ENCODE peak calls at places on chromosomes 16 and 17, in seven cellular contexts. I is kidney, Z is tibial artery, G is PC-3, F is Peyer's patch, B is ovary, U is heart right ventricle. A is an unnamed sample.

GRCh38 chr16:55370762-55371482 is 46.9 kb downstream of the IRX6 start:
- DNase-seq in Z (peak; percentile 79), F (peak; percentile 48), I (peak; percentile 86), G (peak; percentile 22), B (peak; percentile 52), U (peak; percentile 73), A (peak; percentile 88)

GRCh38 chr16:87740441-87740840 is 25.3 kb downstream of the KLHDC4 start:
- DNase-seq in B (no peak), Z (no peak), G (no peak), I (no peak), U (no peak), F (no peak), A (no peak)

GRCh38 chr17:30095507-30096244 is 20.9 kb upstream of the NSRP1 start:
- DNase-seq in B (no peak), I (no peak), F (no peak), U (no peak), G (peak; percentile 74), Z (no peak), A (no peak)

GRCh38 chr17:68867759-68868516 is 87.3 kb downstream of the ABCA8 start:
- DNase-seq in G (no peak), I (no peak), U (no peak), Z (no peak), F (no peak), B (no peak), A (no peak)

GRCh38 chr16:1729445-1729844 is 23.4 kb downstream of the MAPK8IP3 start:
- DNase-seq in F (no peak), Z (no peak), B (no peak), I (no peak), U (no peak), G (no peak), A (no peak)

GRCh38 chr17:13182854-13183253 is 165.0 kb upstream of the ELAC2 start:
- DNase-seq in F (no peak), B (no peak), I (no peak), U (no peak), G (no peak), Z (no peak), A (no peak)

GRCh38 chr16:75254359-75254837 is 3.0 kb upstream of the BCAR1 start:
- DNase-seq in B (no peak), Z (no peak), G (peak; percentile 68), F (no peak), I (peak; percentile 73), U (peak; percentile 18), A (peak; percentile 53)

GRCh38 chr16:88347656-88348376 is 34.9 kb upstream of the ZNF469 start:
- DNase-seq in G (no peak), B (no peak), I (peak; percentile 61), Z (no peak), F (no peak), U (no peak), A (no peak)

GRCh38 chr16:84868829-84869457 is 49.2 kb downstream of the CRISPLD2 start:
- DNase-seq in B (no peak), G (no peak), I (no peak), Z (no peak), U (no peak), F (no peak), A (no peak)

GRCh38 chr17:4272213-4272975 is 8.6 kb upstream of the ANKFY1 start:
- DNase-seq in B (no peak), Z (no peak), U (no peak), G (no peak), I (no peak), F (no peak), A (no peak)

GRCh38 chr17:4270746-4271145 is 7.0 kb upstream of the ANKFY1 start:
- DNase-seq in B (no peak), F (no peak), G (no peak), Z (no peak), U (no peak), I (no peak), A (no peak)

GRCh38 chr17:4276514-4276913 is 12.7 kb upstream of the ANKFY1 start:
- DNase-seq in B (no peak), I (no peak), G (no peak), F (no peak), U (no peak), Z (no peak), A (no peak)
- H3K27ac ChIP-seq in B (no peak overlapping the region), I (no peak overlapping the region), G (no peak overlapping the region), F (no peak overlapping the region), U (no peak overlapping the region), Z (no peak overlapping the region), A (no peak overlapping the region)

GRCh38 chr16:4846503-4846900 is 586 bp downstream of the GLYR1 start:
- DNase-seq in I (peak; percentile 91), B (no peak), G (peak; percentile 18), Z (peak; percentile 51), F (peak; percentile 72), U (peak; percentile 44), A (peak; percentile 69)

GRCh38 chr16:4847774-4848587 is 700 bp downstream of the UBN1 start:
- DNase-seq in B (peak; percentile 60), G (peak; percentile 68), I (no peak), Z (peak; percentile 56), F (peak; percentile 67), U (peak; percentile 61), A (peak; percentile 81)

GRCh38 chr16:4850211-4850610 is 2.9 kb downstream of the UBN1 start:
- DNase-seq in B (no peak), I (no peak), Z (no peak), F (no peak), G (no peak), U (no peak), A (no peak)

GRCh38 chr16:4852221-4852872 is 5.1 kb downstream of the UBN1 start:
- DNase-seq in G (peak; percentile 56), F (peak; percentile 52), U (no peak), I (no peak), B (no peak), Z (no peak), A (no peak)

DNA sequence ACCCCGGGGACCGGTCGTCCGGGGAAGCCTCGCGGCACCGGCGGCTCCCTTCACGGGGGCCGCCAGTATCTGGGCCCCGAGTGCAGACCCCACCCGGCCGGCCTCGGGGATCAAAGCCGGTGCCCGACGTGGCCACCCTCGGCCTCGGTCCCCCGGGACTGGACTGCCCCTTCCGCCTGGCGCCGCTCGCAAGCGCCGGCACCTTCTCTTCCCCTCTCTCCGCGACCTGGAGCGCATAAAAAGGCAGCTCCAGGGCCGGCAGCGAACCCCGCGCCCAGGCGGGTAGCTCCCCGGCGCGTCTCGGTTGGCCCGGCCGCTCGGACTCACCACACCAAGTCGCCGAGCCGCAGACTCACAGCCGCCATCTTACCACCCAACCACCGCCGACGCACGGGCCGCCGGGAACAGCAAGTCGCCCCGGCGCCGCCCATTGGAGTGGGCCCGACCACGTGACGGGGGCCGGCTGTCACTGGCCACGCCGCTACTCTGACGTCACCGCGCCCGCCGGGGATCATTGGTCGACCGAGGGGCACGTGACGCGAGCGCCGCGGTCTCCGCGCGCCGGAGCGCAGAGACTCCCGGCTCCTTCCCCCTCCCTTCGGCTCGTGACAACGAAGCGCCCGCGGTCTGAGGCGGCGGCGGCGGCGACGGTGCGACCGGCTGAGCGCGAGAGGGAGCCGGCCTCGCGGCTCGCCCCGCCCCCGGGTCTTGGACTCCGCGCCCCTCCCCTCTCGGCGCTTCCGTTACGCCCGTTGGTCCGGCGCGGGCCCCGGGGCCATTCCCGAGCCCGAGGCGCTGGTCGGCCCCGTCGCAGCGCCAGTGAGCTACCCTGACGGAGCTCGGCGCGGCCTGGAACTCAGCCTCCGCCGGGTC is at the start of the genes GLYR1 and UBN1:
- DNase-seq in Z (peak; percentile 100), U (peak; percentile 100), I (peak; percentile 100), F (peak; percentile 100), B (peak; percentile 99), G (peak; percentile 94), A (peak; percentile 100)
- H3K4me1 ChIP-seq in Z (no peaks in the 10 kb centered on the region), U (peaks cover 59% of the 10 kb centered on the region), I (peaks cover 23% of the 10 kb centered on the region), F (peaks cover 10% of the 10 kb centered on the region), B (peaks cover 8% of the 10 kb centered on the region), G (peaks cover 21% of the 10 kb centered on the region), A (peaks cover 2% of the 10 kb centered on the region)

GRCh38 chr17:77379837-77380236 is 239.1 kb downstream of the SEC14L1 start:
- DNase-seq in G (no peak), F (no peak), B (no peak), I (no peak), U (no peak), Z (no peak), A (no peak)
- H3K27ac ChIP-seq in G (no peak overlapping the region), F (peak overlapping the region; percentile 83), B (peak overlapping the region; percentile 63), I (no peak overlapping the region), U (peak overlapping the region; percentile 27), Z (peak overlapping the region; percentile 97), A (no peak overlapping the region)

DNA sequence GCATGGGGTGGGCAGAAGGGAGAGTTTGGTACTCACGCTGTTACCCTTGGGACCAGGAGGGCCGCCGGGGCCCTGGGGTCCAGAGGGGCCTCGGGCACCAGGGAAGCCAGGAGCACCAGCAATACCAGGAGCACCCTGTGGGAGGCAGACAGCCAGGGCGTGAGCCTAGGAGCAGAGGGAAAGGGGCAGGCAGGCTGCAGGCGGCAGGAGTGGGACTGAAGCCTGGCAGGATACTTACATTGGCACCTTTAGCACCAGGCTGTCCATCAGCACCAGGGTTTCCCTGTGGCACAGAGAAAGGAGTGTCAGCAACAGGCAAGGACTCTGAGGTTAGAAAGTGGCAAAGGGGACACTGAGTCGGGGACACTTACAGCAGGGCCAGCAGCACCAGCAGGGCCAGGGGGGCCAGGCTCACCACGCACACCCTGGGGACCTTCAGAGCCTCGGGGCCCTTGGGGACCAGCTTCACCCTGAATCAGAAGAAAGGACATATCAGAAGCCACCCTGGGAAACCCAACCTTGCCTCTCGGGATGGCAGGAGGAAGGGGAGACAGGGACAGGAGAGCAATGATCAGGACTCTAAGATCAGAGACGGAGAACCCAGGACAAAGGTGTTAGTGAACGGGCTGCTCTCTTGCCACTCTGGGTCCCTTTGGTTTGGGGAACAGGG is 6.1 kb downstream of the COL1A1 start:
- DNase-seq in B (no peak), I (peak; percentile 58), F (no peak), G (no peak), U (no peak), Z (no peak), A (peak; percentile 52)
- H3K4me1 ChIP-seq in B (peaks cover 5% of the 10 kb centered on the region), I (peaks cover 5% of the 10 kb centered on the region), F (peaks cover 5% of the 10 kb centered on the region), G (peaks cover 11% of the 10 kb centered on the region), U (peaks cover 34% of the 10 kb centered on the region), Z (no peaks in the 10 kb centered on the region), A (no peaks in the 10 kb centered on the region)

DNA sequence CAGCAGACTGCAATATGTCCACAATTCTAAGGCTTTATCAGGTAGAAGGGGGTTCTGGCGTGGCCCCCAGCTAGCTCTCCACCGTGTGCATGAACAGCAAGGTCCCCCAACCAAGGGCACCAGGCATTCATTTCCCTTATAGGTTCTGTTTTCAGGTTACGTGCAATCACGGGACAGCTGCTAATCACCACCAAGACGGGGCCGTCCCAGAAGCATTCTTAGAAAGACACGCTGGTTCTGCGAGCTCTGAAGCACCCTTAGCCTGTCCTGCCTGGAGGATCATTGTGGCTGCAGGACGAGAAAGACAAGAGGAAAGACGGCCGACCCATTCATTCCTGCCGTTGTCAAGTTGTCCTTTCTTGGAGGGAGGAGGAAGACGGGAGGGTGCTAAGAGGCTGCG is 302.9 kb downstream of the SOX9 start:
- DNase-seq in G (no peak), I (no peak), F (no peak), Z (no peak), B (no peak), U (no peak), A (no peak)
- H3K27ac ChIP-seq in G (peak overlapping the region; percentile 94), I (no peak overlapping the region), F (peak overlapping the region; percentile 51), Z (no peak overlapping the region), B (no peak overlapping the region), U (no peak overlapping the region), A (no peak overlapping the region)